ENCODE peak calls at places on chromosome 12, in nine cellular contexts. A, H, Y, L, S, C, B, W and V are unnamed samples.
A peak's percentile ranks its signal among the peaks of the same experiment; 100 is the strongest.

GRCh38 chr12:46489951-46490388 is 117.4 kb upstream of the SLC38A2 start:
- DNase-seq in A (no peak), H (no peak), Y (no peak), L (no peak), S (no peak), C (no peak), B (no peak), W (no peak), V (no peak)

GRCh38 chr12:107992016-107992415 is 137.1 kb upstream of the WSCD2 start:
- DNase-seq in A (no peak), H (no peak), Y (no peak), L (no peak), S (no peak), C (no peak), B (no peak), W (peak; percentile 53), V (no peak)

GRCh38 chr12:117835113-117835512 is 133.7 kb downstream of the KSR2 start:
- DNase-seq in A (no peak), H (no peak), Y (no peak), L (no peak), S (no peak), C (no peak), B (no peak), W (no peak), V (no peak)

GRCh38 chr12:76256904-76257303 is 91.3 kb downstream of the BBS10 start:
- DNase-seq in A (no peak), H (no peak), Y (no peak), L (no peak), S (no peak), C (no peak), B (no peak), W (no peak), V (no peak)

GRCh38 chr12:127162902-127163301 is 1104.1 kb upstream of the TMEM132C start:
- DNase-seq in A (no peak), H (peak; percentile 60), Y (no peak), L (no peak), S (no peak), C (peak; percentile 61), B (no peak), W (peak; percentile 85), V (no peak)

GRCh38 chr12:105748806-105749600 is 389.8 kb downstream of the NUAK1 start:
- DNase-seq in A (no peak), H (no peak), Y (no peak), L (no peak), S (no peak), C (no peak), B (no peak), W (no peak), V (peak; percentile 16)

GRCh38 chr12:12839003-12839395 is 25.9 kb downstream of the DDX47 start:
- DNase-seq in A (no peak), H (no peak), Y (no peak), L (no peak), S (no peak), C (no peak), B (no peak), W (no peak), V (no peak)

GRCh38 chr12:114853003-114853529 is 169.1 kb upstream of the TBX3 start:
- DNase-seq in A (no peak), H (no peak), Y (no peak), L (no peak), S (no peak), C (no peak), B (no peak), W (no peak), V (no peak)

GRCh38 chr12:122505419-122506051 is 4.8 kb upstream of the ZCCHC8 start:
- DNase-seq in A (no peak), H (no peak), Y (no peak), L (no peak), S (no peak), C (no peak), B (no peak), W (no peak), V (no peak)

GRCh38 chr12:18849080-18849479 is 111.2 kb downstream of the CAPZA3 start:
- DNase-seq in A (no peak), H (no peak), Y (no peak), L (no peak), S (no peak), C (peak; percentile 26), B (no peak), W (no peak), V (no peak)

GRCh38 chr12:7143564-7143963 is 13.4 kb downstream of the CLSTN3 start:
- DNase-seq in A (no peak), H (no peak), Y (peak; percentile 9), L (no peak), S (no peak), C (no peak), B (no peak), W (no peak), V (no peak)

GRCh38 chr12:65937181-65937641 is 112.9 kb downstream of the HMGA2 start:
- DNase-seq in A (no peak), H (no peak), Y (no peak), L (no peak), S (no peak), C (peak; percentile 56), B (no peak), W (no peak), V (no peak)

GRCh38 chr12:127052491-127053232 is 1214.3 kb upstream of the TMEM132C start:
- DNase-seq in A (no peak), H (no peak), Y (no peak), L (no peak), S (no peak), C (no peak), B (no peak), W (no peak), V (no peak)

GRCh38 chr12:114817491-114818440 is 133.8 kb upstream of the TBX3 start:
- DNase-seq in A (no peak), H (no peak), Y (no peak), L (no peak), S (no peak), C (no peak), B (no peak), W (no peak), V (peak; percentile 22)

GRCh38 chr12:31952418-31952817 is 6.8 kb upstream of the RESF1 start:
- DNase-seq in A (no peak), H (no peak), Y (no peak), L (no peak), S (no peak), C (no peak), B (no peak), W (no peak), V (no peak)

GRCh38 chr12:18468521-18469075 is 207.3 kb downstream of the PIK3C2G start:
- DNase-seq in A (no peak), H (no peak), Y (no peak), L (no peak), S (no peak), C (peak; percentile 38), B (no peak), W (no peak), V (no peak)

GRCh38 chr12:100830003-100830795 is 35.6 kb downstream of the ANO4 start:
- DNase-seq in A (no peak), H (no peak), Y (no peak), L (no peak), S (no peak), C (no peak), B (no peak), W (no peak), V (no peak)

GRCh38 chr12:123010110-123010509 is 29.6 kb downstream of the ARL6IP4 start:
- DNase-seq in A (no peak), H (no peak), Y (no peak), L (no peak), S (no peak), C (no peak), B (no peak), W (no peak), V (no peak)

GRCh38 chr12:61739925-61740324 is 520.3 kb upstream of the USP15 start:
- DNase-seq in A (no peak), H (no peak), Y (no peak), L (no peak), S (no peak), C (no peak), B (no peak), W (no peak), V (no peak)

GRCh38 chr12:41202051-41202450 is 13.9 kb downstream of the PDZRN4 start:
- DNase-seq in A (no peak), H (no peak), Y (no peak), L (no peak), S (peak; percentile 86), C (no peak), B (no peak), W (no peak), V (no peak)

GRCh38 chr12:65525501-65526141 is 247.1 kb downstream of the MSRB3 start:
- DNase-seq in A (no peak), H (no peak), Y (no peak), L (no peak), S (no peak), C (no peak), B (no peak), W (no peak), V (no peak)

GRCh38 chr12:28026701-28027100 is 54.2 kb upstream of the PTHLH start:
- DNase-seq in A (no peak), H (no peak), Y (no peak), L (no peak), S (no peak), C (no peak), B (no peak), W (no peak), V (no peak)

GRCh38 chr12:91109148-91109564 is 2.1 kb downstream of the LUM start:
- DNase-seq in A (peak; percentile 70), H (no peak), Y (no peak), L (peak; percentile 82), S (peak; percentile 77), C (no peak), B (peak; percentile 16), W (no peak), V (peak; percentile 61)
- TF ChIP-seq CTCF in A (peak; percentile 61), H (no peak), Y (peak; percentile 51), L (peak; percentile 66), S (peak; percentile 95), C (peak; percentile 65), B (peak; percentile 53), W (peak; percentile 39), V (peak; percentile 40)

GRCh38 chr12:4006743-4007142 is 133.5 kb upstream of the PARP11 start:
- DNase-seq in A (no peak), H (no peak), Y (no peak), L (no peak), S (no peak), C (no peak), B (no peak), W (no peak), V (no peak)
- H3K27me3 ChIP-seq in A (no peaks in the 10 kb centered on the region), H (no peaks in the 10 kb centered on the region), Y (peaks cover 4% of the 10 kb centered on the region), L (no peaks in the 10 kb centered on the region), S (no peaks in the 10 kb centered on the region), C (no peaks in the 10 kb centered on the region), B (no peaks in the 10 kb centered on the region), W (no peaks in the 10 kb centered on the region), V (no peaks in the 10 kb centered on the region)

GRCh38 chr12:43113153-43113552 is 438.9 kb downstream of the ADAMTS20 start:
- DNase-seq in A (no peak), H (no peak), Y (no peak), L (no peak), S (no peak), C (no peak), B (peak; percentile 37), W (no peak), V (no peak)
- TF ChIP-seq CTCF in A (no peak), H (no peak), Y (no peak), L (no peak), S (peak; percentile 28), C (peak; percentile 4), B (no peak), W (no peak), V (no peak)

GRCh38 chr12:131197490-131197889 is 243.8 kb downstream of the ADGRD1 start:
- DNase-seq in A (no peak), H (no peak), Y (no peak), L (peak; percentile 8), S (no peak), C (no peak), B (no peak), W (peak; percentile 78), V (no peak)
- H3K27me3 ChIP-seq in A (no peaks in the 10 kb centered on the region), H (no peaks in the 10 kb centered on the region), Y (peaks cover 10% of the 10 kb centered on the region), L (no peaks in the 10 kb centered on the region), S (no peaks in the 10 kb centered on the region), C (no peaks in the 10 kb centered on the region), B (no peaks in the 10 kb centered on the region), W (no peaks in the 10 kb centered on the region), V (peaks cover 4% of the 10 kb centered on the region)